ENCODE peak calls at places on chromosomes 5 and 9, in four cellular contexts. N is HT-29; W is chondrocyte; F is stimulated activated CD4-positive, alpha-beta T cell treated with anti-CD3 and anti-CD28 coated beads, Interleukin-1b, Interleukin-23, amount 100 ng/mL, for 24 hours. L is an unnamed sample.

GRCh38 chr9:83294816-83295215 is 231.9 kb upstream of the RASEF start:
- DNase-seq in N (no peak), W (no peak), F (no peak), L (no peak)

GRCh38 chr5:2387224-2388004 is 364.1 kb downstream of the IRX2 start:
- DNase-seq in N (no peak), W (no peak), F (no peak), L (no peak)

GRCh38 chr9:83285836-83286235 is 222.9 kb upstream of the RASEF start:
- DNase-seq in N (no peak), W (no peak), F (no peak), L (no peak)

GRCh38 chr5:144638802-144639201 is 468.1 kb downstream of the KCTD16 start:
- DNase-seq in N (no peak), W (no peak), F (no peak), L (no peak)

GRCh38 chr5:157252741-157253465 is 13.0 kb upstream of the CYFIP2 start:
- DNase-seq in N (no peak), W (no peak), F (no peak), L (no peak)

GRCh38 chr5:150637245-150638052 is 3.0 kb upstream of the SYNPO start:
- DNase-seq in N (no peak), W (no peak), F (no peak), L (peak; percentile 79)

GRCh38 chr9:132164604-132165362 is 2.9 kb downstream of the NTNG2 start:
- DNase-seq in N (peak; percentile 38), W (no peak), F (no peak), L (no peak)

GRCh38 chr9:123637940-123638634 is 282.1 kb downstream of the CRB2 start:
- DNase-seq in N (peak; percentile 11), W (no peak), F (no peak), L (no peak)

GRCh38 chr5:163408311-163408923 is 29.0 kb upstream of the CCNG1 start:
- DNase-seq in N (peak; percentile 73), W (no peak), F (peak; percentile 4), L (peak; percentile 57)

GRCh38 chr9:113857875-113858274 is 18.2 kb upstream of the ZNF618 start:
- DNase-seq in N (no peak), W (no peak), F (no peak), L (no peak)

GRCh38 chr5:125526940-125527339 is 780.5 kb upstream of the ZNF608 start:
- DNase-seq in N (no peak), W (no peak), F (no peak), L (no peak)

GRCh38 chr5:132411382-132411925 is 41.9 kb downstream of the SLC22A5 start:
- DNase-seq in N (peak; percentile 73), W (no peak), F (no peak), L (no peak)

GRCh38 chr5:113119271-113119924 is 142.8 kb downstream of the DCP2 start:
- DNase-seq in N (no peak), W (no peak), F (no peak), L (no peak)

GRCh38 chr5:83564069-83564749 is 92.7 kb downstream of the VCAN start:
- DNase-seq in N (peak; percentile 76), W (no peak), F (no peak), L (peak; percentile 33)

GRCh38 chr9:130363755-130364404 is 80.9 kb upstream of the ASS1 start:
- DNase-seq in N (no peak), W (no peak), F (no peak), L (no peak)

GRCh38 chr9:124006448-124007156 is 5.0 kb upstream of the LHX2 start:
- DNase-seq in N (no peak), W (no peak), F (no peak), L (no peak)

GRCh38 chr5:79935992-79936643 is 54.9 kb downstream of the MTX3 start:
- DNase-seq in N (no peak), W (no peak), F (no peak), L (no peak)

L was measured in NCI-H460.